ENCODE peak calls at places on chromosome 3, in six cellular contexts. D, G, C, Q, L and J are unnamed samples.

GRCh38 chr3:148707596-148708386 is 10.1 kb downstream of the AGTR1 start:
- DNase-seq in C (no peak), D (no peak), G (no peak), L (peak; percentile 25), Q (no peak), J (no peak)

GRCh38 chr3:169179193-169180122 is 484.1 kb downstream of the MECOM start:
- DNase-seq in Q (no peak), L (peak; percentile 18), G (no peak), D (no peak), C (no peak), J (no peak)

GRCh38 chr3:195462308-195462610 is 19.4 kb upstream of the ACAP2 start:
- DNase-seq in D (no peak), C (no peak), L (no peak), G (no peak), Q (no peak), J (no peak)

GRCh38 chr3:197516517-197516889 is 39.3 kb downstream of the BDH1 start:
- DNase-seq in L (peak; percentile 94), G (no peak), D (no peak), Q (peak; percentile 97), C (no peak), J (peak; percentile 93)

GRCh38 chr3:69785769-69786311 is 46.6 kb downstream of the MITF start:
- DNase-seq in G (no peak), C (no peak), L (no peak), D (no peak), Q (no peak), J (no peak)

GRCh38 chr3:152235709-152236298 is 32.9 kb upstream of the MBNL1 start:
- DNase-seq in C (no peak), Q (peak; percentile 74), G (no peak), D (no peak), L (peak; percentile 18), J (peak; percentile 40)

GRCh38 chr3:61315874-61316273 is 64.6 kb upstream of the FHIT start:
- DNase-seq in L (no peak), Q (peak; percentile 1), C (no peak), D (peak; percentile 77), G (no peak), J (peak; percentile 4)

GRCh38 chr3:27708246-27708645 is 13.9 kb downstream of the EOMES start:
- DNase-seq in C (no peak), D (no peak), Q (no peak), G (no peak), L (no peak), J (no peak)

GRCh38 chr3:124295358-124295757 is 303.4 kb upstream of the ROPN1 start:
- DNase-seq in Q (no peak), G (no peak), D (no peak), C (no peak), L (no peak), J (no peak)

GRCh38 chr3:157443873-157444770 is 7.5 kb downstream of the PTX3 start:
- DNase-seq in G (no peak), Q (peak; percentile 78), C (no peak), D (no peak), L (peak; percentile 46), J (no peak)

GRCh38 chr3:56254835-56255234 is 213.4 kb downstream of the ERC2 start:
- DNase-seq in G (no peak), Q (no peak), C (no peak), L (no peak), D (no peak), J (no peak)

GRCh38 chr3:122902326-122902725 is 107.5 kb downstream of the SLC49A4 start:
- DNase-seq in C (no peak), Q (peak; percentile 8), L (no peak), G (no peak), D (no peak), J (no peak)

GRCh38 chr3:14461748-14462324 is 59.4 kb downstream of the SLC6A6 start:
- DNase-seq in D (peak; percentile 80), C (no peak), G (no peak), L (peak; percentile 73), Q (peak; percentile 69), J (peak; percentile 73)

GRCh38 chr3:36817806-36818205 is 53.5 kb upstream of the DCLK3 start:
- DNase-seq in D (no peak), Q (no peak), L (no peak), C (no peak), G (no peak), J (no peak)

GRCh38 chr3:141769171-141769894 is 6.1 kb downstream of the GRK7 start:
- DNase-seq in Q (peak; percentile 10), G (no peak), L (peak; percentile 31), D (peak; percentile 35), C (no peak), J (peak; percentile 5)

GRCh38 chr3:176376531-176376930 is 820.8 kb downstream of the TBL1XR1 start:
- DNase-seq in D (no peak), G (no peak), L (no peak), C (no peak), Q (no peak), J (no peak)

GRCh38 chr3:113216393-113216792 is 5.0 kb downstream of the BOC start:
- DNase-seq in L (no peak), G (no peak), D (no peak), Q (no peak), C (no peak), J (no peak)

GRCh38 chr3:113214917-113215595 is 3.7 kb downstream of the BOC start:
- DNase-seq in C (peak; percentile 72), Q (peak; percentile 66), L (peak; percentile 73), G (no peak), D (no peak), J (no peak)

GRCh38 chr3:113212845-113213375 is 1.6 kb downstream of the BOC start:
- DNase-seq in C (no peak), L (no peak), D (no peak), Q (no peak), G (no peak), J (no peak)

GRCh38 chr3:113212155-113212844 is 943 bp downstream of the BOC start:
- DNase-seq in G (peak; percentile 76), Q (peak; percentile 46), C (no peak), L (no peak), D (peak; percentile 48), J (peak; percentile 37)

GRCh38 chr3:113214227-113214626 is 2.9 kb downstream of the BOC start:
- DNase-seq in D (no peak), Q (peak; percentile 12), G (no peak), L (no peak), C (no peak), J (peak; percentile 46)
- H3K4me3 ChIP-seq in D (no peak overlapping the region), Q (no peak overlapping the region), G (no peak overlapping the region), L (no peak overlapping the region), C (no peak overlapping the region), J (no peak overlapping the region)

DNA sequence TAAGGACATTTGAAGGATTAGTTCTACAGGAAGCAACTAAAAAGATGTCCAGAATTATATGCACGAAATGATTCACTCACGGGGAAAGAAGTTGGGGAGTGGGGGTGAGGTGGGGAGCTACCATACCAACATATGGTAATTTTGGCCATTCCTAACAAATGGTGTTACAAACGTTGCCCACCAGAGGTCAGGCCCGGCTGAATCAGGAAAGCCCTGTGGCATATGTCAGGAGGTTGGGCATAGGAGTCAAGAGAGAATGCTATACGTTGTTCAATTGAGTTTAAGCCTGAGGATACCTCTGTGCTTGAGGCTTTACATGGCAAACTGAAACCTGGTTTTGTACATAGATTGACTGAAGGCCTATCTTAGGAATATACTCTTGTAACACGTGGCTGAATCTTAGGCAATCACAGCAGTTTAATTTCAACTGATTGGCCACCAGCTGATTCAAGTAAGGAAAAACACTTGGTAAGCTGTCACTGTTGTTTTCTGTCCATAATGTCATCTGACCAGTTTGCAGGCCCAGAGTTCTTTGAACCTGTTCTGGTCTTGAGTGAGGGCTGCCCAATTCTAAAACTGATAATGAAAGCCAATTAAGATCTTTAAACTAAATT is 23.4 kb upstream of the SLC2A2 start:
- DNase-seq in D (peak; percentile 82), Q (peak; percentile 66), C (no peak), G (peak; percentile 73), L (peak; percentile 61), J (peak; percentile 50)
- TF ChIP-seq CTCF in D (peak; percentile 71), Q (peak; percentile 76), C (peak; percentile 74), G (peak; percentile 44), L (peak; percentile 76), J (peak; percentile 64)

DNA sequence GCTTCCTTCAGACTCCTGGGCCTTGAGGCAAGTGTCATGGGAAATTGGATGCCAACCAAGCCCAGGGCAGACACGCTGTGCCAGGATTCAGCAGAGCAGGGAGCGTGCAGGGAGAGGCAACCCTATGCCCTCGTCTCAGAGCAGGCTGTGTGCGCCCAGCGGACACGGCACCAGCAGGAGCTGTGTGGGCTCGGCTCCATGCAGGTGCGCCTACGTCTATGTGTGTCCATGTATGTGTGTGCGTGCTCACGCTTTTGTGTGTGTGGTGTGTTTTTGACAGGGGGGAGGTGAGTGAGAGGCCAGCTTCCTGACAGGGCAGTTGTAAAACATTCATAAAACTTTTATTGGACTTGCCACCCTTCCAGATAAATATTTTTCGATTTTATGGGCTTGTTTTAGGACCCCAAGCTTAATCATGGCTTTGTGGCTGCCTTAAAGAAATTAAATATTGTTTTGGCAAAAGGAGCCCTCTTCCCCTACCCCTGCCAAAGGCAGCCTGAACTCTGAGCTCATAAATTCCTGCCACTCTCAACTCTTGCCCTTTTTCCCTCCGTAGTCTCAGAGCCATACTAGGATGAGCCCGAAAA is 84.4 kb downstream of the DNAJB8 start:
- DNase-seq in L (no peak), Q (no peak), C (no peak), G (peak; percentile 90), D (no peak), J (no peak)
- H3K4me3 ChIP-seq in L (no peak overlapping the region), Q (no peak overlapping the region), C (no peak overlapping the region), G (no peak overlapping the region), D (no peak overlapping the region), J (no peak overlapping the region)

GRCh38 chr3:4421121-4421520 is 45.9 kb downstream of the SUMF1 start:
- DNase-seq in D (no peak), L (peak; percentile 83), G (no peak), Q (peak; percentile 90), C (no peak), J (peak; percentile 60)

GRCh38 chr3:4418156-4418555 is 48.9 kb downstream of the SUMF1 start:
- DNase-seq in D (no peak), Q (no peak), C (no peak), G (no peak), L (no peak), J (no peak)

GRCh38 chr3:4417449-4417848 is 49.6 kb downstream of the SUMF1 start:
- DNase-seq in D (peak; percentile 3), Q (peak; percentile 59), C (no peak), L (peak; percentile 65), G (no peak), J (peak; percentile 84)

GRCh38 chr3:4419386-4419785 is 47.7 kb downstream of the SUMF1 start:
- DNase-seq in D (no peak), G (no peak), L (no peak), C (no peak), Q (no peak), J (no peak)

DNA sequence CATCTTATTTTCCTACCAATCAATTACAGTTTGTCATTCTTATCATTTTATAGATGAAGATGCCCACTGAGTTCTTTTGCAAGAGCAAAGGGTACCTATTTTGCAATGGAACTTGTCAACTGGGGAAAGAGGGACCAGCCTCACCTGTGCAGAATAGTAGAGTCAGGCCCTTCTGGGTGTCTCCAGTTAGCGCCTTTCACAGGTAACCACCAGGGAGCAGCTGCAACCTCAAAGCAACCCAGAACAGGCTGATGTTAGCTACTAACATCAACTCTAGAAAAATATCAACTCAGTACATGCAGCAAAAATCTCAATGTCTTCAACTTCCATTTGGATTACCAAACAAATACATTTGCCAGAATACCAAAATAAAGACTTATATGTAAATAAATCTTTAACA is 47.1 kb downstream of the SUMF1 start:
- DNase-seq in L (no peak), G (no peak), D (no peak), Q (no peak), C (no peak), J (no peak)
- TF ChIP-seq CTCF in L (no peak), G (no peak), D (no peak), Q (no peak), C (no peak), J (no peak)